ENCODE peak calls at places on chromosomes 13 and 19, in six cellular contexts. K, F, E, N, M and G are unnamed samples. For H3K36me3, the result is how much of the 10 kb centered on the place peaks cover.

GRCh38 chr13:94239135-94239534 is 240.3 kb downstream of the DCT start:
- DNase-seq in F (no peak), K (peak), E (no peak), N (no peak), M (no peak), G (no peak)

GRCh38 chr19:57903298-57904174 is 12.9 kb downstream of the ZNF417 start:
- DNase-seq in F (no peak), E (peak), N (no peak), M (no peak), K (peak), G (no peak)

GRCh38 chr13:30125422-30126073 is 181.8 kb downstream of the KATNAL1 start:
- DNase-seq in E (no peak), F (no peak), K (peak), M (peak), N (peak), G (no peak)

GRCh38 chr19:39765091-39766076 is 13.3 kb upstream of the LEUTX start:
- DNase-seq in F (no peak), M (no peak), N (no peak), E (peak), K (peak), G (peak)

GRCh38 chr13:39321578-39321977 is 281.4 kb downstream of the LHFPL6 start:
- DNase-seq in M (no peak), K (peak), N (no peak), F (no peak), E (no peak), G (no peak)

GRCh38 chr19:44684892-44685847 is 13.8 kb upstream of the CEACAM16 start:
- DNase-seq in M (no peak), K (peak), E (peak), F (no peak), N (no peak), G (peak)

GRCh38 chr19:28021316-28022185 is 1191.4 kb downstream of the UQCRFS1 start:
- DNase-seq in K (no peak), F (no peak), N (no peak), E (no peak), M (no peak), G (no peak)

GRCh38 chr13:64925284-64925683 is 2304.9 kb downstream of the PCDH9 start:
- DNase-seq in F (no peak), M (no peak), K (peak), N (no peak), E (no peak), G (no peak)

GRCh38 chr13:79668353-79668752 is 187.4 kb downstream of the NDFIP2 start:
- DNase-seq in N (no peak), F (no peak), E (no peak), M (no peak), K (no peak), G (no peak)

GRCh38 chr13:25988655-25989054 is 63.2 kb downstream of the SHISA2 start:
- DNase-seq in N (no peak), K (no peak), M (no peak), F (no peak), E (no peak), G (no peak)

GRCh38 chr13:26473571-26474230 is 83.8 kb upstream of the WASF3 start:
- DNase-seq in M (no peak), F (no peak), N (no peak), E (no peak), K (no peak), G (no peak)

GRCh38 chr19:17311455-17312248 is 2.3 kb downstream of the DDA1 start:
- DNase-seq in E (no peak), K (peak), F (no peak), N (no peak), M (no peak), G (no peak)

GRCh38 chr13:109840201-109840892 is 54.0 kb upstream of the IRS2 start:
- DNase-seq in E (no peak), M (no peak), K (peak), F (no peak), N (no peak), G (no peak)

GRCh38 chr19:13441810-13442512 is 64.3 kb downstream of the CACNA1A start:
- DNase-seq in K (peak), M (no peak), E (peak), F (no peak), N (no peak), G (peak)

GRCh38 chr13:112960671-112961070 is 8.3 kb upstream of the MCF2L start:
- DNase-seq in N (no peak), M (no peak), F (no peak), K (no peak), E (no peak), G (no peak)

GRCh38 chr19:17294051-17294891 is 9.0 kb downstream of the ABHD8 start:
- DNase-seq in K (no peak), E (no peak), N (no peak), M (no peak), F (no peak), G (peak)

GRCh38 chr13:27289016-27289665 is 18.5 kb downstream of the RASL11A start:
- DNase-seq in E (no peak), M (no peak), F (no peak), K (no peak), N (no peak), G (no peak)

GRCh38 chr13:53398051-53398450 is 369.4 kb downstream of the OLFM4 start:
- DNase-seq in N (no peak), E (no peak), M (no peak), K (no peak), F (no peak), G (no peak)

GRCh38 chr19:54541712-54542111 is 31.9 kb upstream of the LILRA2 start:
- DNase-seq in E (no peak), N (no peak), F (no peak), M (no peak), K (no peak), G (no peak)

GRCh38 chr13:42926555-42926954 is 65.5 kb downstream of the EPSTI1 start:
- DNase-seq in E (peak), M (no peak), N (no peak), F (no peak), K (no peak), G (no peak)

GRCh38 chr19:39515551-39516191 is 732 bp downstream of the SELENOV start:
- DNase-seq in E (no peak), K (no peak), N (no peak), F (no peak), M (no peak), G (no peak)

GRCh38 chr19:38389101-38389925 is 816 bp downstream of the SPRED3 start:
- DNase-seq in E (peak), F (no peak), N (no peak), K (peak), M (no peak), G (no peak)

GRCh38 chr19:33438016-33438671 is 64.6 kb downstream of the CEBPG start:
- DNase-seq in M (no peak), E (no peak), F (no peak), N (peak), K (peak), G (no peak)

GRCh38 chr19:55369651-55370304 is 485 bp downstream of the IL11 start:
- DNase-seq in E (no peak), M (no peak), N (no peak), F (no peak), K (peak), G (no peak)

GRCh38 chr19:42076375-42076944 is 494 bp downstream of the ZNF574 start:
- DNase-seq in F (no peak), E (no peak), N (peak), M (peak), K (no peak), G (peak)

GRCh38 chr19:51688665-51689571 is 4.2 kb upstream of the SPACA6 start:
- DNase-seq in M (peak), K (peak), F (no peak), N (peak), E (peak), G (peak)

GRCh38 chr19:48290341-48290922 is 20.6 kb downstream of the ZNF114 start:
- DNase-seq in K (peak), M (no peak), E (peak), F (no peak), N (no peak), G (no peak)

GRCh38 chr13:91133941-91134772 is 213.3 kb upstream of the MIR17HG start:
- DNase-seq in F (no peak), K (peak), N (no peak), M (peak), E (peak), G (peak)

GRCh38 chr19:48424694-48425219 is 21.0 kb upstream of the GRWD1 start:
- DNase-seq in E (peak), F (no peak), K (peak), M (no peak), N (no peak), G (no peak)

GRCh38 chr19:14560776-14561108 is 11.1 kb downstream of the NDUFB7 start:
- DNase-seq in K (no peak), M (no peak), N (no peak), F (no peak), E (no peak), G (no peak)

GRCh38 chr19:14561832-14562351 is 10.0 kb downstream of the NDUFB7 start:
- DNase-seq in F (no peak), N (no peak), E (no peak), K (peak), M (peak), G (no peak)

GRCh38 chr19:14559916-14560775 is 11.7 kb downstream of the NDUFB7 start:
- DNase-seq in M (no peak), F (no peak), N (no peak), E (no peak), K (no peak), G (no peak)

GRCh38 chr19:14562660-14563589 is 8.9 kb downstream of the NDUFB7 start:
- DNase-seq in N (no peak), K (no peak), M (no peak), E (no peak), F (no peak), G (no peak)

DNA sequence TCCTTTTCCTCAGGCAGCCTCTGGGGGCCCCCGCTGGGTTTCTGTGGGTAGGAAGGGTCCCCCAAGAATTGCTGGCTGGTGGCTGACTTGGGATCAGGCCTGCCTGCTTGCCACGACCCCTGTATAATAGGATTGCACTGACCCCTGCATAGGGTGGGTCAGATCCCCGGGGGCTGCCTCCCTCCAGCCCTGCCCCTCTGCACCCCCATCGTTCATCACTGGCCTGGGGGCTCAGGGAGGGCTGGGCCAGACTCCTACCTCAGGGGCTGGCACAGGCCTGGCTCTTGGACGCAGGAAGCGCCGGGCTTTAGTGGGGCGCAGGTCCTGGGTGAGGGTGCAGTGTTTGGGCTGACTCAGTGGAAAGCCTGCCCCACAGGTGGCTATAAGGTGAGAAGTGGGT is 10.6 kb downstream of the NDUFB7 start:
- DNase-seq in M (no peak), F (no peak), N (no peak), K (no peak), E (no peak), G (no peak)
- H3K27ac ChIP-seq in M (peak), F (peak), N (no peak), K (no peak), E (no peak), G (peak)

GRCh38 chr19:3275583-3276340 is 51.3 kb downstream of the CELF5 start:
- DNase-seq in F (no peak), M (peak), K (peak), N (peak), E (peak), G (peak)
- TF ChIP-seq POLR2A in F (no peak), M (no peak), K (no peak), N (no peak), E (no peak), G (no peak)

DNA sequence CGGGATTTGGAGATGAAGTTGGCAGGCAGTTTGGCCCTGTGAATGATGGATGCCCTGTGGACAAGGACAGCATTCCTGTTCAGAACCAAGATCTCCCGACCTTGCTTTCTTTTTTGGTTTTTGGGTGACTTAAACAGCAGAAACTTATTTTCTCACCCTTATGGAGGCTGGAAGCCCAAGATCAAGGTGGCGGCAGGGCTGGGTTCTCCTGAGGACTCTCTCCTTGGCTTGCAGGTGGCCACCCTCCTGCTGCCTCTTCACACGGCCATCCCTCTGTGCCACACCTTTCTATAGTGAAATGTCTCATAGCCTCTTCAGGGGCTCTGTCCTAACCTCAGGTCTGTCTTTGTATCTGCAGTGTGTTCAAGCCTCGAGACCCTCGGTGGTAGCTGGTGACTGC is 14.0 kb downstream of the ZNF333 start:
- DNase-seq in K (no peak), E (no peak), N (no peak), M (no peak), F (no peak), G (no peak)
- H3K36me3 ChIP-seq in K (half or more), E (half or more), N (under half), M (under half), F (under half), G (half or more)

GRCh38 chr13:107866666-107867623 is 348.4 kb downstream of the LIG4 start:
- DNase-seq in K (peak), F (no peak), E (peak), M (no peak), N (no peak), G (no peak)
- H3K27ac ChIP-seq in K (peak), F (no peak), E (peak), M (no peak), N (no peak), G (no peak)

GRCh38 chr19:18910801-18911436 is 8.3 kb downstream of the COPE start:
- DNase-seq in M (no peak), E (no peak), F (no peak), N (no peak), K (no peak), G (no peak)
- TF ChIP-seq POLR2A in M (no peak), E (no peak), F (no peak), N (no peak), K (no peak), G (no peak)

DNA sequence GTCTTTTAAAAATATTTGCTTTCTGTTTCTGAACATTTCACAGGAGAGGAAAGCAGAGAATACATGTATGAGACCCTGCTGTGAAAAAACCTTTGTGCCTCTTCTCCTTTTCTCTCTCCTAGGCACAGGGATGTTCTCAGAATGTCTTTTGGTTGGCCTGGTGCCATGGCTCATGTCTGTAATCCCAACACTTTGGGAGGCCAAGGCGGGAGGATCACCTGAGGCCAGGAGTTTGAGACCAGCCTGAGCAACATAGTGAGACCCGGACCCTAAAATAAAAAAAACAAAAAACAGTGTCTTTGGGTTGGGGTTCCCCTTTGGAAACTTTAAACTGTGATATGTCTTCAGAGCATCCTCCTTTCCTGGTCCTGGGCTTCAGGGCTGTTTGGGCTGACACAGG is 1.5 kb downstream of the ZNF627 start:
- DNase-seq in F (no peak), M (no peak), E (no peak), K (no peak), N (no peak), G (no peak)
- H3K36me3 ChIP-seq in F (under half), M (under half), E (under half), K (under half), N (under half), G (under half)

DNA sequence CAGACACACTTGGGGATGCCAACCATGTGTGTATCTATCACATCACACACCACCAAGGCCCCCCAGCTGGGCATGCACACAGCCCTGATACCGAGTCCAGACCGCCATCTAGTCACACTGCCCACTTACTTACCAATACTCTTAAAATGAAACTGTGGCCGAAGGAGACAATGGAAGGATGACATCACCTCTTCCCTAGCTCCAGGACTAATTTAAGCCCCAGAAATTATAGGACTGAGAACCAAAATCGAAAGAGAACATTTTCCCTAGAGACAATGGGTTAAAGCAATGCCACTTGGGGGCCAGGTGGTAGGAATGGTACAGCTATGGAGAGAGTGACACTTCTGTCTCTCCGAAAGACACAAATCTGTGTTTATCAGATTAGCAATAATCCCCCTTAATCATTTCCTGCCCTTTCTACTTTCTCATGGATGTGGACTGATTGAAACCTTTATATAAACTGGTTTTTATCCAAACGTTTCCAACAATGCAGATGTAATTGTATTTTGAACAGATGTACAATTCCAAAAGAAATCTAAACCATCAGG is 663 bp upstream of the GGACT start:
- DNase-seq in F (no peak), N (no peak), K (no peak), E (peak), M (no peak), G (no peak)
- H3K27ac ChIP-seq in F (no peak), N (no peak), K (no peak), E (no peak), M (no peak), G (no peak)

DNA sequence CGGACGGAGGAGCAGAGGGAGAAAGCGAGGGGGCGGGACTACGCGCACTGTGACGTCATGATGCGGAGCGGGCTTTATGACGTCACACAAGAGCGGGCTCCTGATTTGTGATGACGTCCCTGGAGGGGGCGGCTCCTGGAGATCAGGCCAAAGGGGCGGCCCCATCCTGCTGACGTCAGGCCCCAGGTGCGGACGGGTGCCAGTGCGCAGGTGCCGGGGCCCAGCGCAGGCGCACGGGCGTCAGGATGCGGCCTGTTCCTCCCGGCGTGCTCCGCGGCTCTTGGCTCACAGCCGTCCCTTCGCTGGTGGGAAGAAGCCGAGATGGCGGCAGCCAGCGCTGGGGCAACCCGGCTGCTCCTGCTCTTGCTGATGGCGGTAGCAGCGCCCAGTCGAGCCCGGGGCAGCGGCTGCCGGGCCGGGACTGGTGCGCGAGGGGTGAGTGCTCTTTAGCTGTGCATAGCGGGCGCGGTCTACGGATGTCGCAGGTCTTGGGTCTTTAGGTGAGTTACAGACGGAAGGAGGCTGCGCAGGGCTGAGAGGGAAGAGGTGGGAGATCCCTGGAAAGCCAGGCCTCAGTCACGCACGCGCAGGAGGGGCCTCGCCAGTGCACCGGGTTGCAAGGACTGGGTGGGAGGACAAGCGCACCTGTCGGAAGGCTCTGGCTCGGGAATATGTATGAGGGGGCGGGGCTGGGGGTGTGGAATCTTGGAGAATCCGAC is at the start of the genes EMC10 and GARIN5A:
- DNase-seq in N (peak), E (peak), K (peak), M (peak), F (peak), G (peak)
- TF ChIP-seq POLR2A in N (peak), E (peak), K (peak), M (no peak), F (peak), G (peak)

DNA sequence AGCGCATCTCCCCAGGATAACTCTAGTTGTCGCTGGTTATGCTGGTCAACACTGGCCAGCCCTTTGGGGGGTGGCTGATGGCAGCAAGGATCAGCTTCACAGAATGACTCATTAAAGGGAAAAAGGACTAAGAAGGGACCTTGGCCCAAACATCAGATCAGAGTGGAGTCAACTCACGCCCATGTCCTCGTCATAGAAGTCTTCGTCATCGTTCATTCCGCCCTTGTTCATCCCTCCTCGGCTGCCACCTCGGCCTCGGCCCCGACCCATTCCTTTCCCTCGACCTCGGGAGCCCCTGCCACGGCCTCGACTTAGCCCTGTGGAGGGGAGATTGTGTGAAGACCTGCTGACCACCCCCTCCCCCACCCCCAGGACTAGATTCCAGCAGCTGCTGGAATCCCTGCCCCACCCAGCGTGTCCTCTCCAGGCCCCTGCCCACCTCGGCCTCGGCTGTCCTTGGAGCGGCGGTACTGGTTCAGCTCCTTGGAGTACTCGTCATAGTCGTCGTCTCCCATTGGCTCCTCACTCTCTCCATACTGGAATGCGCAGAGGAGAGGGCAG is 28.6 kb downstream of the ZC3H4 start:
- DNase-seq in M (no peak), F (no peak), E (no peak), N (no peak), K (no peak), G (no peak)
- H3K36me3 ChIP-seq in M (under half), F (under half), E (half or more), N (under half), K (half or more), G (under half)

DNA sequence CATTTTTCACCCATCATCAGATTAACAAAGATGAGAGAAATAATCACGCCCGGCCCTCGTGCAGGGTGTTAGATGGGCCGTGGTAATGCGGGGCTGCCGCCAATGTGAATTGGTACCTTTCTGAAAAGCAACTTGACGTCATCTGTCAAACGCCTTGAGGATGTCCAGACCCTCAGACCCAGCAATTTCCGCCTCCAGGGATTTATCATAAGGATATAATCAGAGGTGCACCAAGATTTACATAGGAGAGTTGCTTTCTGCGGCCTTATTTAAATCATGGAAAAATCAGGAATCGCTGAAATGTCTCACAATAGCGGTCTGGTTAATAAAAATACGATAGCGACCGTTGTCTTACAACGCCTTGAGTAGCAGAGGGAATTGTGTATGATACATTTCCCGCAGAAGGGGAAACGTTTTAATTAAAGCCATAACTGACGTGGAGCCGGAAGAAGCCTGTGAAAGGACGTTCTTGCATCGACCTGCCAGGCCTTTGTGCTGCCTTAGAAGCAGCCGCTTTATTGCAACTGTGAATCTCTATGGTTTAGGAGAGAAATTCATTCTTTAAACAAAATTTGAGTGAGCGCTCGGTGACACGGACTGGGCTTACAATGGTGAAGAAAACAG is 32.3 kb upstream of the NDUFS7 start:
- DNase-seq in F (no peak), K (no peak), E (no peak), M (no peak), N (no peak), G (no peak)
- H3K27ac ChIP-seq in F (no peak), K (no peak), E (no peak), M (no peak), N (no peak), G (no peak)